ENCODE peak calls at places on chromosome 12, in seven cellular contexts. W is NB4; M is cardiac muscle cell; U is kidney glomerular epithelial cell; A is stimulated activated CD4-positive, alpha-beta T cell treated with anti-CD3 and anti-CD28 coated beads, Interleukin-1b, Interleukin-23, amount 100 ng/mL, for 1 hour; Y is fibroblast of the conjunctiva; B is tibial nerve. C is an unnamed sample.
A peak's percentile ranks its signal among the peaks of the same experiment; 100 is the strongest.

GRCh38 chr12:63997198-63997597 is 152.7 kb downstream of the SRGAP1 start:
- DNase-seq in W (no peak), M (peak; percentile 34), U (no peak), A (no peak), Y (no peak), B (no peak), C (no peak)

GRCh38 chr12:25529738-25530137 is 23.3 kb downstream of the LMNTD1 start:
- DNase-seq in W (no peak), M (peak; percentile 20), U (peak; percentile 39), A (no peak), Y (no peak), B (no peak), C (no peak)

GRCh38 chr12:51850933-51851244 is 2.4 kb upstream of the FIGNL2 start:
- DNase-seq in W (no peak), M (no peak), U (no peak), A (no peak), Y (no peak), B (no peak), C (no peak)

GRCh38 chr12:115109863-115110262 is 425.9 kb upstream of the TBX3 start:
- DNase-seq in W (no peak), M (no peak), U (no peak), A (no peak), Y (no peak), B (no peak), C (no peak)

GRCh38 chr12:106629797-106630669 is 47.2 kb downstream of the RFX4 start:
- DNase-seq in W (no peak), M (peak; percentile 43), U (no peak), A (no peak), Y (no peak), B (no peak), C (no peak)

GRCh38 chr12:6267007-6267721 is 43.3 kb upstream of the PLEKHG6 start:
- DNase-seq in W (no peak), M (peak; percentile 36), U (peak; percentile 91), A (no peak), Y (no peak), B (no peak), C (no peak)

GRCh38 chr12:46786774-46787173 is 39.0 kb downstream of the SLC38A4 start:
- DNase-seq in W (no peak), M (peak; percentile 1), U (no peak), A (no peak), Y (peak; percentile 36), B (no peak), C (no peak)

GRCh38 chr12:32877670-32878459 is 18.7 kb downstream of the PKP2 start:
- DNase-seq in W (no peak), M (peak; percentile 71), U (no peak), A (no peak), Y (peak; percentile 27), B (no peak), C (no peak)

GRCh38 chr12:113980537-113981337 is 14.6 kb upstream of the RBM19 start:
- DNase-seq in W (peak; percentile 85), M (peak; percentile 85), U (peak; percentile 44), A (no peak), Y (peak; percentile 61), B (no peak), C (peak; percentile 57)

GRCh38 chr12:61902403-61902802 is 357.8 kb upstream of the USP15 start:
- DNase-seq in W (no peak), M (no peak), U (no peak), A (no peak), Y (no peak), B (no peak), C (no peak)

GRCh38 chr12:106766393-106766826 is 8.1 kb upstream of the RIC8B start:
- DNase-seq in W (no peak), M (peak; percentile 81), U (peak; percentile 81), A (no peak), Y (peak; percentile 36), B (peak; percentile 61), C (no peak)

GRCh38 chr12:52672321-52672933 is 7.8 kb downstream of the KRT1 start:
- DNase-seq in W (no peak), M (no peak), U (peak; percentile 8), A (no peak), Y (no peak), B (no peak), C (no peak)

GRCh38 chr12:64673490-64674169 is 63.3 kb downstream of the RASSF3 start:
- DNase-seq in W (no peak), M (peak; percentile 48), U (no peak), A (no peak), Y (no peak), B (no peak), C (no peak)

GRCh38 chr12:131233737-131234474 is 280.2 kb downstream of the ADGRD1 start:
- DNase-seq in W (no peak), M (no peak), U (no peak), A (no peak), Y (no peak), B (no peak), C (no peak)

GRCh38 chr12:56719056-56719455 is 6.0 kb downstream of the NACA start:
- DNase-seq in W (no peak), M (no peak), U (no peak), A (no peak), Y (no peak), B (no peak), C (no peak)

GRCh38 chr12:55720071-55720564 is at the start of gene RDH5:
- DNase-seq in W (no peak), M (peak; percentile 83), U (peak; percentile 84), A (no peak), Y (peak; percentile 93), B (no peak), C (no peak)

GRCh38 chr12:115322275-115322674 is 638.3 kb upstream of the TBX3 start:
- DNase-seq in W (no peak), M (peak; percentile 31), U (no peak), A (no peak), Y (no peak), B (no peak), C (no peak)

GRCh38 chr12:32025906-32026305 is 66.7 kb downstream of the RESF1 start:
- DNase-seq in W (no peak), M (no peak), U (no peak), A (no peak), Y (no peak), B (no peak), C (no peak)

GRCh38 chr12:132171293-132171967 is 27.2 kb downstream of the NOC4L start:
- DNase-seq in W (no peak), M (no peak), U (no peak), A (no peak), Y (no peak), B (no peak), C (no peak)

GRCh38 chr12:109331546-109331945 is 16.2 kb upstream of the MYO1H start:
- DNase-seq in W (no peak), M (peak; percentile 44), U (no peak), A (no peak), Y (no peak), B (no peak), C (no peak)

GRCh38 chr12:1644523-1645438 is 15.8 kb downstream of the WNT5B start:
- DNase-seq in W (peak; percentile 40), M (peak; percentile 83), U (no peak), A (no peak), Y (peak; percentile 74), B (peak; percentile 64), C (no peak)

GRCh38 chr12:25262696-25263095 is 12.0 kb upstream of the KRAS start:
- DNase-seq in W (no peak), M (no peak), U (no peak), A (no peak), Y (no peak), B (no peak), C (no peak)

GRCh38 chr12:47942327-47943230 is 20.8 kb upstream of the TMEM106C start:
- DNase-seq in W (peak; percentile 43), M (peak; percentile 9), U (no peak), A (peak; percentile 19), Y (no peak), B (no peak), C (no peak)

GRCh38 chr12:16269941-16270340 is 7.5 kb downstream of the SLC15A5 start:
- DNase-seq in W (no peak), M (no peak), U (no peak), A (no peak), Y (no peak), B (no peak), C (no peak)